ENCODE peak calls at places on chromosome 14, in nine cellular contexts. D, G, S, A, R, T, P, L and N are unnamed samples.

GRCh38 chr14:24103451-24103850 is 9.3 kb downstream of the PCK2 start:
- DNase-seq in S (no peak), P (no peak), G (no peak), A (no peak), D (no peak), T (no peak), R (no peak), L (no peak), N (no peak)

GRCh38 chr14:88868558-88869159 is 44.2 kb downstream of the TTC8 start:
- DNase-seq in S (no peak), T (no peak), G (no peak), R (peak), P (no peak), A (peak), L (no peak), D (no peak), N (peak)

GRCh38 chr14:74698894-74699293 is 14.0 kb downstream of the AREL1 start:
- DNase-seq in D (no peak), G (no peak), R (no peak), S (no peak), L (no peak), T (no peak), P (no peak), A (no peak), N (no peak)

GRCh38 chr14:59318908-59319307 is 130.4 kb downstream of the DAAM1 start:
- DNase-seq in D (no peak), R (no peak), S (no peak), A (no peak), P (no peak), T (no peak), G (no peak), L (no peak), N (no peak)

GRCh38 chr14:76806446-76806845 is 6.2 kb downstream of the ANGEL1 start:
- DNase-seq in D (no peak), S (no peak), A (no peak), G (no peak), L (no peak), R (no peak), P (no peak), T (no peak), N (no peak)

GRCh38 chr14:84894254-84894653 is 635.7 kb upstream of the FLRT2 start:
- DNase-seq in L (no peak), S (no peak), A (no peak), P (no peak), G (no peak), T (no peak), R (no peak), D (no peak), N (no peak)

GRCh38 chr14:35366048-35366428 is 38.5 kb downstream of the NFKBIA start:
- DNase-seq in D (no peak), S (no peak), G (no peak), L (no peak), R (no peak), P (no peak), T (peak), A (no peak), N (no peak)

GRCh38 chr14:58362798-58363412 is 32.8 kb upstream of the TOMM20L start:
- DNase-seq in L (no peak), S (no peak), R (peak), A (peak), D (no peak), P (no peak), T (no peak), G (no peak), N (no peak)

GRCh38 chr14:79111963-79112362 is 941.8 kb downstream of the NRXN3 start:
- DNase-seq in G (no peak), R (no peak), S (no peak), A (no peak), D (no peak), T (no peak), P (no peak), L (no peak), N (no peak)

GRCh38 chr14:76926521-76927251 is 100.5 kb downstream of the LRRC74A start:
- DNase-seq in P (no peak), T (no peak), S (no peak), G (peak), A (no peak), R (no peak), L (no peak), D (no peak), N (no peak)

GRCh38 chr14:105030194-105030593 is 9.3 kb upstream of the CDCA4 start:
- DNase-seq in T (peak), D (no peak), P (no peak), R (no peak), L (no peak), A (no peak), S (no peak), G (no peak), N (no peak)

GRCh38 chr14:93970967-93971634 is 5.3 kb downstream of the ASB2 start:
- DNase-seq in P (no peak), T (peak), D (no peak), R (no peak), L (no peak), A (peak), G (peak), S (no peak), N (no peak)